ENCODE peak calls at places on chromosomes 1 and 21, in seven cellular contexts. R is K562, M is HCT116, W is HepG2, Q is H1, X is A549, C is GM12878. V is an unnamed sample.

GRCh38 chr1:2126331-2127180 is 68.0 kb downstream of the FAAP20 start:
- DNase-seq in W (no peak), M (no peak), X (no peak), Q (no peak), R (no peak), C (no peak), V (no peak)

GRCh38 chr1:215521279-215521678 is 45.8 kb upstream of the KCTD3 start:
- DNase-seq in X (no peak), Q (no peak), R (no peak), C (no peak), W (no peak), M (no peak), V (no peak)

GRCh38 chr1:151196292-151196800 is 2.0 kb upstream of the PIP5K1A start:
- DNase-seq in R (peak; percentile 29), X (peak; percentile 93), M (peak; percentile 80), C (peak; percentile 53), Q (no peak), W (peak; percentile 91), V (peak; percentile 85)

GRCh38 chr1:33336580-33336979 is 15.7 kb upstream of the A3GALT2 start:
- DNase-seq in M (no peak), Q (no peak), R (no peak), W (no peak), X (no peak), C (no peak), V (no peak)

GRCh38 chr1:223244366-223245103 is 101.5 kb upstream of the TLR5 start:
- DNase-seq in X (no peak), Q (peak; percentile 24), M (no peak), W (no peak), R (peak; percentile 34), C (peak; percentile 30), V (peak; percentile 46)

GRCh38 chr1:3393024-3393986 is 61.2 kb upstream of the ARHGEF16 start:
- DNase-seq in X (no peak), Q (peak; percentile 68), M (no peak), W (no peak), C (no peak), R (no peak), V (peak; percentile 12)

GRCh38 chr1:160954158-160955104 is at the start of gene ITLN2:
- DNase-seq in X (peak; percentile 69), C (peak; percentile 16), W (peak; percentile 67), M (peak; percentile 45), Q (peak; percentile 71), R (peak; percentile 64), V (peak; percentile 14)

GRCh38 chr1:211948377-211948776 is 87.0 kb downstream of the INTS7 start:
- DNase-seq in C (no peak), Q (no peak), X (no peak), R (no peak), W (no peak), M (no peak), V (no peak)

GRCh38 chr1:66182551-66183178 is 351.3 kb upstream of the SGIP1 start:
- DNase-seq in X (peak; percentile 94), C (no peak), Q (no peak), W (no peak), M (no peak), R (no peak), V (peak; percentile 81)

GRCh38 chr1:22745675-22746585 is 35.3 kb downstream of the EPHB2 start:
- DNase-seq in X (peak; percentile 88), M (no peak), Q (no peak), C (no peak), W (peak; percentile 63), R (no peak), V (peak; percentile 83)

GRCh38 chr1:44792736-44793502 is 4.9 kb upstream of the BEST4 start:
- DNase-seq in W (no peak), R (no peak), M (no peak), Q (no peak), X (no peak), C (no peak), V (no peak)

GRCh38 chr1:205582471-205583291 is 49.1 kb downstream of the ELK4 start:
- DNase-seq in M (no peak), X (no peak), C (no peak), Q (no peak), W (no peak), R (no peak), V (no peak)

GRCh38 chr1:156814571-156815260 is 1.9 kb downstream of the SH2D2A start:
- DNase-seq in R (no peak), Q (no peak), W (no peak), M (no peak), C (no peak), X (no peak), V (no peak)

GRCh38 chr1:207025144-207025880 is 7.2 kb downstream of the C1orf116 start:
- DNase-seq in C (no peak), X (peak; percentile 78), R (no peak), Q (peak; percentile 55), M (no peak), W (peak; percentile 89), V (peak; percentile 49)

GRCh38 chr21:40681164-40681859 is 165.6 kb downstream of the DSCAM start:
- DNase-seq in Q (no peak), X (no peak), C (no peak), R (no peak), W (no peak), M (no peak), V (no peak)

GRCh38 chr1:77282866-77283539 is 1.2 kb downstream of the AK5 start:
- DNase-seq in X (no peak), M (no peak), W (no peak), Q (peak; percentile 78), R (no peak), C (no peak), V (peak; percentile 5)

GRCh38 chr1:71157151-71157550 is 76.3 kb upstream of the ZRANB2 start:
- DNase-seq in R (no peak), M (no peak), X (no peak), W (no peak), Q (no peak), C (no peak), V (no peak)

GRCh38 chr21:40845621-40846020 is 1.3 kb downstream of the DSCAM start:
- DNase-seq in X (no peak), Q (no peak), M (no peak), R (no peak), C (no peak), W (no peak), V (peak; percentile 3)

GRCh38 chr1:65048325-65048724 is 82.0 kb upstream of the JAK1 start:
- DNase-seq in M (no peak), C (no peak), R (no peak), X (no peak), W (no peak), Q (no peak), V (peak; percentile 25)

GRCh38 chr21:44079846-44080245 is 27.4 kb upstream of the PWP2 start:
- DNase-seq in R (no peak), Q (no peak), C (no peak), M (no peak), X (no peak), W (no peak), V (no peak)
- TF ChIP-seq CEBPB in R (no peak), Q (no peak), C (no peak), M (no peak), X (no peak), W (no peak), V (no peak)

GRCh38 chr1:113676524-113676923 is 82.8 kb downstream of the PHTF1 start:
- DNase-seq in R (peak; percentile 73), X (no peak), W (no peak), C (no peak), M (no peak), Q (no peak), V (no peak)

GRCh38 chr1:113677250-113678158 is 81.8 kb downstream of the PHTF1 start:
- DNase-seq in C (no peak), X (peak; percentile 49), W (peak; percentile 35), M (peak; percentile 44), Q (no peak), R (peak; percentile 84), V (peak; percentile 63)

GRCh38 chr1:113675299-113675698 is 84.0 kb downstream of the PHTF1 start:
- DNase-seq in W (no peak), C (no peak), R (no peak), X (peak; percentile 7), M (no peak), Q (no peak), V (peak; percentile 19)

GRCh38 chr1:113672491-113672890 is 86.8 kb downstream of the PHTF1 start:
- DNase-seq in W (no peak), M (no peak), X (no peak), Q (no peak), R (no peak), C (no peak), V (no peak)

DNA sequence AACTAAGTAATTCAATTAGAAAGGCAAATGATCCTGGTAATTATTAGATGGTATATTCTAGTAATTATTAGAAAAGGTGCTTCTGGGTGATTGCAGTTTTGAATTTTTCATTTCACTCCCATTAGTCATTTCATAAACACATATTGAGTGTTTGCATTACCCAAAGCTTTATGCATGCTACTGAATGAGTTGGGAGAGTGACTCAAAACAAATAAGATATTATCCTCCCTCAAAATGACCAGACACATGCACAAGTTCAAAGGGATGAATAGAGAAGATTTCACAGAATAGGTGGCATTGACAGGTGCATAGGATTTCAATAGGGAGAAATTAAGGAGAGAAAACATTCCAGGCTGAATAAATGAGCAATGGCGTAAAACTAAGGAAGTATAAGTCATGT is 84.7 kb downstream of the PHTF1 start:
- DNase-seq in Q (no peak), M (no peak), W (peak; percentile 40), R (no peak), X (peak; percentile 51), C (no peak), V (peak; percentile 55)
- TF ChIP-seq CEBPB in Q (no peak), M (no peak), W (no peak), R (no peak), X (peak; percentile 48), C (no peak), V (no peak)

DNA sequence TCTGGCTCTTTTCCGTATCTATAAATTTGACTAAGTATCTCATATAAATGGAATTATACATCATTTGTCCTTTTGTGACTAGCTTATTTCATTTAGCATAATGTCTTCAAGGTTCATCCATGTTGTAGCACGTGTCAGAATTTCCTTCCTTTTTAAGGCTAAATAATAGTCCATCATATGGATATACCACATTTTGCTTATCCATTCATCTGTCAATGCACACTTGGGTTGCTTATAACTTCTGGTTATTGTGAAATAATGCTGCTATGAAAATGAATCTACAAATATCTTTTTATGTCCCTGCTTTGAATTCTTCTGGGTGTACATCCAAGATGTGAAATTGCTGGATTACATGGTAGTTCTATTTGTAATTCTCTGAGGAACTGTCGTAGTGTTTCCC is 119.6 kb downstream of the RHOU start:
- DNase-seq in W (no peak), C (no peak), M (no peak), Q (no peak), R (no peak), X (no peak), V (no peak)
- TF ChIP-seq CEBPB in W (no peak), C (no peak), M (no peak), Q (no peak), R (peak; percentile 50), X (no peak), V (peak; percentile 34)

GRCh38 chr1:87236585-87236984 is 92.1 kb upstream of the LMO4 start:
- DNase-seq in X (no peak), W (no peak), C (no peak), M (no peak), Q (no peak), R (no peak), V (peak; percentile 65)

GRCh38 chr1:87242445-87243185 is 86.1 kb upstream of the LMO4 start:
- DNase-seq in R (no peak), C (no peak), X (no peak), M (no peak), W (no peak), Q (no peak), V (no peak)

GRCh38 chr1:87239997-87240396 is 88.7 kb upstream of the LMO4 start:
- DNase-seq in Q (no peak), C (no peak), W (no peak), R (no peak), M (no peak), X (no peak), V (no peak)

GRCh38 chr1:87243573-87243972 is 85.1 kb upstream of the LMO4 start:
- DNase-seq in W (no peak), C (no peak), Q (no peak), X (no peak), M (no peak), R (no peak), V (peak; percentile 89)

GRCh38 chr1:87240661-87241285 is 87.9 kb upstream of the LMO4 start:
- DNase-seq in C (no peak), Q (no peak), X (no peak), M (no peak), R (no peak), W (no peak), V (no peak)
- TF ChIP-seq CEBPB in C (no peak), Q (no peak), X (no peak), M (no peak), R (no peak), W (no peak), V (no peak)

V was measured in IMR-90.